ENCODE peak calls at places on chromosome 3, in five cellular contexts. Z is omental fat pad, R is H9, F is brain microvascular endothelial cell, U is NCI-H526 treated with DMSO at 0.1 percent for 48 hours. D is an unnamed sample.
A peak's percentile ranks its signal among the peaks of the same experiment; 100 is the strongest.

GRCh38 chr3:151135548-151136337 is 50.3 kb downstream of the MED12L start:
- DNase-seq in Z (no peak), R (no peak), F (no peak), U (no peak), D (no peak)

GRCh38 chr3:52433328-52434060 is 11.4 kb downstream of the SEMA3G start:
- DNase-seq in Z (peak; percentile 16), R (peak; percentile 20), F (no peak), U (no peak), D (no peak)

GRCh38 chr3:42394579-42395288 is 15.7 kb downstream of the LYZL4 start:
- DNase-seq in Z (no peak), R (no peak), F (no peak), U (no peak), D (no peak)

GRCh38 chr3:136305879-136306278 is 55.7 kb downstream of the PCCB start:
- DNase-seq in Z (no peak), R (no peak), F (no peak), U (peak; percentile 35), D (no peak)

GRCh38 chr3:9649791-9650521 is 651 bp downstream of the MTMR14 start:
- DNase-seq in Z (no peak), R (no peak), F (no peak), U (no peak), D (peak; percentile 67)

GRCh38 chr3:127182446-127182845 is 10.5 kb upstream of the PRR23E start:
- DNase-seq in Z (no peak), R (no peak), F (no peak), U (no peak), D (no peak)

GRCh38 chr3:37826933-37827332 is 34.7 kb upstream of the CTDSPL start:
- DNase-seq in Z (no peak), R (no peak), F (no peak), U (no peak), D (no peak)

GRCh38 chr3:53109822-53110771 is 20.1 kb downstream of the RFT1 start:
- DNase-seq in Z (no peak), R (peak; percentile 71), F (peak; percentile 54), U (peak; percentile 1), D (no peak)

GRCh38 chr3:143001034-143001368 is 369 bp upstream of the U2SURP start:
- DNase-seq in Z (no peak), R (no peak), F (no peak), U (peak; percentile 94), D (peak; percentile 80)

GRCh38 chr3:113948015-113948917 is 453 bp downstream of the ZDHHC23 start:
- DNase-seq in Z (no peak), R (peak; percentile 81), F (no peak), U (peak; percentile 36), D (peak; percentile 80)

GRCh38 chr3:52917044-52917443 is 19.7 kb upstream of the STIMATE start:
- DNase-seq in Z (no peak), R (no peak), F (no peak), U (no peak), D (no peak)

GRCh38 chr3:149042766-149043386 is 43.5 kb downstream of the HLTF start:
- DNase-seq in Z (no peak), R (no peak), F (no peak), U (no peak), D (peak; percentile 45)

GRCh38 chr3:189941125-189941524 is 179.6 kb downstream of the P3H2 start:
- DNase-seq in Z (no peak), R (no peak), F (no peak), U (no peak), D (no peak)

GRCh38 chr3:101292027-101292426 is 28.3 kb downstream of the IMPG2 start:
- DNase-seq in Z (no peak), R (no peak), F (peak; percentile 12), U (no peak), D (peak; percentile 33)

GRCh38 chr3:32817561-32818430 is at the start of gene TRIM71:
- DNase-seq in Z (no peak), R (no peak), F (no peak), U (peak; percentile 34), D (peak; percentile 65)

GRCh38 chr3:52606373-52607085 is 70.1 kb downstream of the UQCC5 start:
- DNase-seq in Z (no peak), R (no peak), F (peak; percentile 14), U (no peak), D (no peak)

GRCh38 chr3:18007980-18008379 is 265.5 kb upstream of the TBC1D5 start:
- DNase-seq in Z (no peak), R (no peak), F (peak; percentile 49), U (no peak), D (no peak)

GRCh38 chr3:54999159-54999558 is 71.3 kb upstream of the LRTM1 start:
- DNase-seq in Z (no peak), R (peak; percentile 60), F (peak; percentile 88), U (no peak), D (no peak)

GRCh38 chr3:197404754-197405153 is 106.3 kb upstream of the DLG1 start:
- DNase-seq in Z (no peak), R (no peak), F (no peak), U (no peak), D (no peak)